ENCODE peak calls at places on chromosomes 12 and 14, in four cellular contexts. One of them, this sample, is unnamed.

GRCh38 chr14:25431211-25432076 is 381.5 kb upstream of the STXBP6 start:
- DNase-seq in fibroblast of pulmonary artery: peak
- DNase-seq in GM23338: peak
- DNase-seq in PC-9: no peak
- DNase-seq in this sample: no peak

GRCh38 chr12:62754706-62755105 is 180.2 kb downstream of the PPM1H start:
- DNase-seq in fibroblast of pulmonary artery: no peak
- DNase-seq in GM23338: no peak
- DNase-seq in PC-9: no peak
- DNase-seq in this sample: no peak

GRCh38 chr12:81872400-81872799 is 113.2 kb upstream of the PPFIA2 start:
- DNase-seq in fibroblast of pulmonary artery: no peak
- DNase-seq in GM23338: no peak
- DNase-seq in PC-9: no peak
- DNase-seq in this sample: no peak

GRCh38 chr14:88323086-88323519 is at the start of gene KCNK10:
- DNase-seq in fibroblast of pulmonary artery: no peak
- DNase-seq in GM23338: peak
- DNase-seq in PC-9: no peak
- DNase-seq in this sample: no peak

GRCh38 chr12:68375701-68376469 is 43.7 kb upstream of the MDM1 start:
- DNase-seq in fibroblast of pulmonary artery: no peak
- DNase-seq in GM23338: no peak
- DNase-seq in PC-9: no peak
- DNase-seq in this sample: no peak

GRCh38 chr14:91327201-91327600 is 82.7 kb upstream of the GPR68 start:
- DNase-seq in fibroblast of pulmonary artery: no peak
- DNase-seq in GM23338: no peak
- DNase-seq in PC-9: no peak
- DNase-seq in this sample: no peak

GRCh38 chr12:92025462-92026207 is 120.0 kb downstream of the BTG1 start:
- DNase-seq in fibroblast of pulmonary artery: no peak
- DNase-seq in GM23338: no peak
- DNase-seq in PC-9: no peak
- DNase-seq in this sample: no peak

GRCh38 chr14:93010543-93011541 is 87.9 kb downstream of the CHGA start:
- DNase-seq in fibroblast of pulmonary artery: no peak
- DNase-seq in GM23338: no peak
- DNase-seq in PC-9: no peak
- DNase-seq in this sample: no peak

GRCh38 chr12:132505852-132506219 is 15.9 kb downstream of the FBRSL1 start:
- DNase-seq in fibroblast of pulmonary artery: no peak
- DNase-seq in GM23338: no peak
- DNase-seq in PC-9: no peak
- DNase-seq in this sample: no peak

GRCh38 chr14:99191663-99192621 is 80.1 kb downstream of the BCL11B start:
- DNase-seq in fibroblast of pulmonary artery: peak
- DNase-seq in GM23338: no peak
- DNase-seq in PC-9: no peak
- DNase-seq in this sample: peak

GRCh38 chr12:3744216-3744883 is 8.6 kb downstream of the CRACR2A start:
- DNase-seq in fibroblast of pulmonary artery: no peak
- DNase-seq in GM23338: no peak
- DNase-seq in PC-9: peak
- DNase-seq in this sample: no peak

GRCh38 chr12:29164477-29165163 is 15.5 kb downstream of the FAR2 start:
- DNase-seq in fibroblast of pulmonary artery: peak
- DNase-seq in GM23338: no peak
- DNase-seq in PC-9: peak
- DNase-seq in this sample: no peak

GRCh38 chr12:28699029-28699428 is 450.0 kb upstream of the FAR2 start:
- DNase-seq in fibroblast of pulmonary artery: no peak
- DNase-seq in GM23338: no peak
- DNase-seq in PC-9: no peak
- DNase-seq in this sample: no peak

GRCh38 chr14:99677231-99677891 is 6.7 kb upstream of the CYP46A1 start:
- DNase-seq in fibroblast of pulmonary artery: peak
- DNase-seq in GM23338: no peak
- DNase-seq in PC-9: no peak
- DNase-seq in this sample: no peak

GRCh38 chr12:121765573-121765972 is 27.9 kb downstream of the RHOF start:
- DNase-seq in fibroblast of pulmonary artery: peak
- DNase-seq in GM23338: no peak
- DNase-seq in PC-9: no peak
- DNase-seq in this sample: no peak

GRCh38 chr14:51822499-51822898 is 37.9 kb upstream of the GNG2 start:
- DNase-seq in fibroblast of pulmonary artery: no peak
- DNase-seq in GM23338: no peak
- DNase-seq in PC-9: no peak
- DNase-seq in this sample: no peak

GRCh38 chr14:47256968-47257367 is 418.4 kb downstream of the MDGA2 start:
- DNase-seq in fibroblast of pulmonary artery: no peak
- DNase-seq in GM23338: no peak
- DNase-seq in PC-9: no peak
- DNase-seq in this sample: no peak

GRCh38 chr12:51821423-51822260 is 26.9 kb downstream of the FIGNL2 start:
- DNase-seq in fibroblast of pulmonary artery: no peak
- DNase-seq in GM23338: peak
- DNase-seq in PC-9: no peak
- DNase-seq in this sample: no peak

GRCh38 chr14:22699801-22700564 is 55.8 kb upstream of the OR6J1 start:
- DNase-seq in fibroblast of pulmonary artery: peak
- DNase-seq in GM23338: no peak
- DNase-seq in PC-9: peak
- DNase-seq in this sample: no peak

GRCh38 chr12:63163542-63163941 is 12.5 kb upstream of the AVPR1A start:
- DNase-seq in fibroblast of pulmonary artery: no peak
- DNase-seq in GM23338: no peak
- DNase-seq in PC-9: no peak
- DNase-seq in this sample: no peak

GRCh38 chr12:117119592-117120198 is 20.5 kb upstream of the TESC start:
- DNase-seq in fibroblast of pulmonary artery: no peak
- DNase-seq in GM23338: peak
- DNase-seq in PC-9: no peak
- DNase-seq in this sample: no peak

GRCh38 chr14:23409966-23410635 is 2.0 kb upstream of the MYH6 start:
- DNase-seq in fibroblast of pulmonary artery: no peak
- DNase-seq in GM23338: no peak
- DNase-seq in PC-9: no peak
- DNase-seq in this sample: peak

GRCh38 chr14:100884456-100884855 is 19.1 kb downstream of the RTL1 start:
- DNase-seq in fibroblast of pulmonary artery: no peak
- DNase-seq in GM23338: no peak
- DNase-seq in PC-9: no peak
- DNase-seq in this sample: no peak

GRCh38 chr12:94039914-94040313 is 108.5 kb upstream of the PLXNC1 start:
- DNase-seq in fibroblast of pulmonary artery: peak
- DNase-seq in GM23338: no peak
- DNase-seq in PC-9: no peak
- DNase-seq in this sample: no peak

GRCh38 chr12:123063535-123063934 is 83.1 kb downstream of the ARL6IP4 start:
- DNase-seq in fibroblast of pulmonary artery: peak
- DNase-seq in GM23338: peak
- DNase-seq in PC-9: no peak
- DNase-seq in this sample: no peak

GRCh38 chr14:103508521-103508920 is 14.1 kb downstream of the CKB start:
- DNase-seq in fibroblast of pulmonary artery: no peak
- DNase-seq in GM23338: no peak
- DNase-seq in PC-9: no peak
- DNase-seq in this sample: no peak
- TF ChIP-seq CTCF in fibroblast of pulmonary artery: no peak
- TF ChIP-seq CTCF in GM23338: no peak
- TF ChIP-seq CTCF in PC-9: no peak
- TF ChIP-seq CTCF in this sample: no peak

GRCh38 chr12:4978737-4979136 is 64.9 kb upstream of the KCNA5 start:
- DNase-seq in fibroblast of pulmonary artery: no peak
- DNase-seq in GM23338: no peak
- DNase-seq in PC-9: no peak
- DNase-seq in this sample: no peak

GRCh38 chr12:4979737-4980136 is 63.9 kb upstream of the KCNA5 start:
- DNase-seq in fibroblast of pulmonary artery: no peak
- DNase-seq in GM23338: no peak
- DNase-seq in PC-9: no peak
- DNase-seq in this sample: no peak

GRCh38 chr12:4974217-4974616 is 64.5 kb downstream of the KCNA1 start:
- DNase-seq in fibroblast of pulmonary artery: no peak
- DNase-seq in GM23338: no peak
- DNase-seq in PC-9: no peak
- DNase-seq in this sample: no peak

GRCh38 chr12:4977104-4977503 is 66.6 kb upstream of the KCNA5 start:
- DNase-seq in fibroblast of pulmonary artery: no peak
- DNase-seq in GM23338: no peak
- DNase-seq in PC-9: no peak
- DNase-seq in this sample: no peak

GRCh38 chr12:4975574-4975973 is 65.9 kb downstream of the KCNA1 start:
- DNase-seq in fibroblast of pulmonary artery: no peak
- DNase-seq in GM23338: peak
- DNase-seq in PC-9: no peak
- DNase-seq in this sample: no peak
- TF ChIP-seq CTCF in fibroblast of pulmonary artery: no peak
- TF ChIP-seq CTCF in GM23338: peak
- TF ChIP-seq CTCF in PC-9: no peak
- TF ChIP-seq CTCF in this sample: no peak

GRCh38 chr12:54021432-54022013 is 6.7 kb upstream of the HOXC6 start:
- DNase-seq in fibroblast of pulmonary artery: no peak
- DNase-seq in GM23338: peak
- DNase-seq in PC-9: no peak
- DNase-seq in this sample: no peak
- TF ChIP-seq CTCF in fibroblast of pulmonary artery: no peak
- TF ChIP-seq CTCF in GM23338: peak
- TF ChIP-seq CTCF in PC-9: no peak
- TF ChIP-seq CTCF in this sample: no peak

GRCh38 chr14:49897414-49897813 is 4.5 kb downstream of the ARF6 start:
- DNase-seq in fibroblast of pulmonary artery: no peak
- DNase-seq in GM23338: no peak
- DNase-seq in PC-9: no peak
- DNase-seq in this sample: no peak

GRCh38 chr14:49898485-49898884 is 5.6 kb downstream of the ARF6 start:
- DNase-seq in fibroblast of pulmonary artery: no peak
- DNase-seq in GM23338: no peak
- DNase-seq in PC-9: no peak
- DNase-seq in this sample: no peak

GRCh38 chr14:49897965-49898364 is 5.1 kb downstream of the ARF6 start:
- DNase-seq in fibroblast of pulmonary artery: no peak
- DNase-seq in GM23338: no peak
- DNase-seq in PC-9: peak
- DNase-seq in this sample: no peak

GRCh38 chr14:49895480-49895879 is 2.6 kb downstream of the ARF6 start:
- DNase-seq in fibroblast of pulmonary artery: no peak
- DNase-seq in GM23338: no peak
- DNase-seq in PC-9: no peak
- DNase-seq in this sample: no peak

DNA sequence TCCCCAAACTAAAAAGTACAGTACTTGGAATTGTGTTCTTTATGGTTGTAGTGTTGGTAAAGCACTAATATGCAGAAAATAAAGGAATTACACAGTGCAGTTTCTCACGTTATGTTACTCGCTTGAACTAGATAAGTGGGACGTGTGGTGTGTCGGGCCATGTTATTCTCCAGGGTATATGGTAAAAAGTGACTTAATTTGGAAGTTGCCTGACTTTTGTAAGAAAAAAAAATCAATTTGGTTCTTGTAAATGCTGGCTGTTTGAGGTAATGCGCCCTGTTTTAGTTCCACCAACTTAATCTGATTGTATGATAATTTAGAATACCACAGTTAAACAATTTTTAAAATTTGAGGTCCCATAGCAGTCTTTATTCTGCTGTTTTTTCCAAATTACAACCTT is 4.1 kb downstream of the ARF6 start:
- DNase-seq in fibroblast of pulmonary artery: no peak
- DNase-seq in GM23338: no peak
- DNase-seq in PC-9: no peak
- DNase-seq in this sample: no peak
- TF ChIP-seq CTCF in fibroblast of pulmonary artery: no peak
- TF ChIP-seq CTCF in GM23338: no peak
- TF ChIP-seq CTCF in PC-9: no peak
- TF ChIP-seq CTCF in this sample: no peak

GRCh38 chr12:6280053-6280469 is 30.4 kb upstream of the PLEKHG6 start:
- DNase-seq in fibroblast of pulmonary artery: peak
- DNase-seq in GM23338: no peak
- DNase-seq in PC-9: peak
- DNase-seq in this sample: peak
- TF ChIP-seq CTCF in fibroblast of pulmonary artery: peak
- TF ChIP-seq CTCF in GM23338: no peak
- TF ChIP-seq CTCF in PC-9: no peak
- TF ChIP-seq CTCF in this sample: no peak

DNA sequence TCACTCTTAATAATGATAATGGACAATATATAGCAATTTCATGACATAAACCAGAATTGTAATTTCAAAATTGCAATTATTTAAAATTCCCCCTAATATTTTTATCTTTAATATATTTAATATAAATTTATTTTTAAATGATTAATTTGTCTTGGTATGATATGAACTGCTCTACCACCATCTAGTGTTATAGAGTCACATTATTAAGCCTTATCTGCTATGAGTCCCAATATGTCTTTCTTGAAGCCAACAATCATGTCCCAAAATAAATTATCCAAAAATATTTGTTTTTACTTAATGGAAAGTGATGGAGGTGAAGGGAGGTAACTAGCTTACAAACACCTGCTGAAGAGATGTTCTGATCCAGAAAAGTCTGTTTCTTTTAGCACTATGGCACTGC is 151.4 kb downstream of the KCNC2 start:
- DNase-seq in fibroblast of pulmonary artery: no peak
- DNase-seq in GM23338: no peak
- DNase-seq in PC-9: no peak
- DNase-seq in this sample: no peak
- TF ChIP-seq CTCF in fibroblast of pulmonary artery: no peak
- TF ChIP-seq CTCF in GM23338: no peak
- TF ChIP-seq CTCF in PC-9: peak
- TF ChIP-seq CTCF in this sample: no peak

DNA sequence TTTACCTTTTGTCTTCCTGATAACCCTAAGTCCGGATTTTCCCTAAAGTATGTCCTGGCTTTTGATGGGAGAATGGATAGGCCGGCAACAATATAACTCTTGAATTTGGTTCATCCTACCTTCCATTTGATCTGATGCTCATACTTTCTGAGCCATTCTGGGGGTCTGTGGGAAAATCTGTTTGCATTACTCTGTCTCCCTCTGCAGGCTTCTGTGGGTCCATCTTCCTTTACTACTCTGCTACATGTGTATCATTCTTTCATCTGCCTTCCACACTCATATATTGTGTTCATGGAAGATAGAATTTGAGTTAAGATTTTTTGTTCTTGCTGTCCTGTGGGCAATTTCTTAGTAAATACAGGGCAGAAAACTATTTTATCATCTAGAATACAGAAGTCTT is 101.5 kb downstream of the NAV3 start:
- DNase-seq in fibroblast of pulmonary artery: no peak
- DNase-seq in GM23338: peak
- DNase-seq in PC-9: no peak
- DNase-seq in this sample: no peak
- TF ChIP-seq CTCF in fibroblast of pulmonary artery: peak
- TF ChIP-seq CTCF in GM23338: peak
- TF ChIP-seq CTCF in PC-9: no peak
- TF ChIP-seq CTCF in this sample: no peak

GRCh38 chr12:114045333-114045732 is 79.2 kb upstream of the RBM19 start:
- DNase-seq in fibroblast of pulmonary artery: no peak
- DNase-seq in GM23338: no peak
- DNase-seq in PC-9: no peak
- DNase-seq in this sample: no peak
- TF ChIP-seq CTCF in fibroblast of pulmonary artery: no peak
- TF ChIP-seq CTCF in GM23338: no peak
- TF ChIP-seq CTCF in PC-9: no peak
- TF ChIP-seq CTCF in this sample: no peak

GRCh38 chr14:36241183-36241582 is 64.7 kb upstream of the PTCSC3 start:
- DNase-seq in fibroblast of pulmonary artery: peak
- DNase-seq in GM23338: no peak
- DNase-seq in PC-9: no peak
- DNase-seq in this sample: no peak
- TF ChIP-seq CTCF in fibroblast of pulmonary artery: peak
- TF ChIP-seq CTCF in GM23338: no peak
- TF ChIP-seq CTCF in PC-9: peak
- TF ChIP-seq CTCF in this sample: peak

This sample was measured in heart right ventricle.